ENCODE peak calls at places on chromosomes 5 and 9, in ten cellular contexts. One of them, this sample, is unnamed.

GRCh38 chr5:159133041-159133741 is 33.5 kb upstream of the EBF1 start:
- DNase-seq in HCT116: peak
- DNase-seq in spleen: no peak
- DNase-seq in GM12891: no peak
- DNase-seq in prostate gland: peak
- DNase-seq in sigmoid colon: no peak
- DNase-seq in H1: no peak
- DNase-seq in endothelial cell of umbilical vein: peak
- DNase-seq in K562: peak
- DNase-seq in GM12892: peak
- DNase-seq in this sample: no peak

GRCh38 chr9:88873635-88874034 is 117.6 kb upstream of the S1PR3 start:
- DNase-seq in HCT116: no peak
- DNase-seq in spleen: no peak
- DNase-seq in GM12891: no peak
- DNase-seq in prostate gland: no peak
- DNase-seq in sigmoid colon: no peak
- DNase-seq in H1: no peak
- DNase-seq in endothelial cell of umbilical vein: no peak
- DNase-seq in K562: no peak
- DNase-seq in GM12892: no peak
- DNase-seq in this sample: no peak

GRCh38 chr5:170113517-170113891 is 7.8 kb downstream of the FOXI1 start:
- DNase-seq in HCT116: no peak
- DNase-seq in spleen: no peak
- DNase-seq in GM12891: no peak
- DNase-seq in prostate gland: no peak
- DNase-seq in sigmoid colon: no peak
- DNase-seq in H1: no peak
- DNase-seq in endothelial cell of umbilical vein: no peak
- DNase-seq in K562: no peak
- DNase-seq in GM12892: no peak
- DNase-seq in this sample: no peak

GRCh38 chr5:124310453-124310852 is 436.0 kb downstream of the ZNF608 start:
- DNase-seq in HCT116: no peak
- DNase-seq in spleen: no peak
- DNase-seq in GM12891: no peak
- DNase-seq in prostate gland: peak
- DNase-seq in sigmoid colon: no peak
- DNase-seq in H1: no peak
- DNase-seq in endothelial cell of umbilical vein: no peak
- DNase-seq in K562: no peak
- DNase-seq in GM12892: no peak
- DNase-seq in this sample: no peak

GRCh38 chr5:88269222-88269771 is 652 bp upstream of the TMEM161B start:
- DNase-seq in HCT116: no peak
- DNase-seq in spleen: peak
- DNase-seq in GM12891: no peak
- DNase-seq in prostate gland: peak
- DNase-seq in sigmoid colon: no peak
- DNase-seq in H1: no peak
- DNase-seq in endothelial cell of umbilical vein: peak
- DNase-seq in K562: no peak
- DNase-seq in GM12892: no peak
- DNase-seq in this sample: no peak

GRCh38 chr5:130110333-130110732 is 206.1 kb downstream of the CHSY3 start:
- DNase-seq in HCT116: no peak
- DNase-seq in spleen: no peak
- DNase-seq in GM12891: no peak
- DNase-seq in prostate gland: no peak
- DNase-seq in sigmoid colon: no peak
- DNase-seq in H1: no peak
- DNase-seq in endothelial cell of umbilical vein: no peak
- DNase-seq in K562: no peak
- DNase-seq in GM12892: no peak
- DNase-seq in this sample: no peak

GRCh38 chr9:83538172-83538889 is at the start of gene FRMD3:
- DNase-seq in HCT116: peak
- DNase-seq in spleen: peak
- DNase-seq in GM12891: peak
- DNase-seq in prostate gland: peak
- DNase-seq in sigmoid colon: peak
- DNase-seq in H1: peak
- DNase-seq in endothelial cell of umbilical vein: peak
- DNase-seq in K562: no peak
- DNase-seq in GM12892: peak
- DNase-seq in this sample: peak

GRCh38 chr5:9624196-9624947 is 5.8 kb downstream of the TAS2R1 start:
- DNase-seq in HCT116: no peak
- DNase-seq in spleen: no peak
- DNase-seq in GM12891: no peak
- DNase-seq in prostate gland: no peak
- DNase-seq in sigmoid colon: no peak
- DNase-seq in H1: no peak
- DNase-seq in endothelial cell of umbilical vein: no peak
- DNase-seq in K562: no peak
- DNase-seq in GM12892: no peak
- DNase-seq in this sample: no peak

DNA sequence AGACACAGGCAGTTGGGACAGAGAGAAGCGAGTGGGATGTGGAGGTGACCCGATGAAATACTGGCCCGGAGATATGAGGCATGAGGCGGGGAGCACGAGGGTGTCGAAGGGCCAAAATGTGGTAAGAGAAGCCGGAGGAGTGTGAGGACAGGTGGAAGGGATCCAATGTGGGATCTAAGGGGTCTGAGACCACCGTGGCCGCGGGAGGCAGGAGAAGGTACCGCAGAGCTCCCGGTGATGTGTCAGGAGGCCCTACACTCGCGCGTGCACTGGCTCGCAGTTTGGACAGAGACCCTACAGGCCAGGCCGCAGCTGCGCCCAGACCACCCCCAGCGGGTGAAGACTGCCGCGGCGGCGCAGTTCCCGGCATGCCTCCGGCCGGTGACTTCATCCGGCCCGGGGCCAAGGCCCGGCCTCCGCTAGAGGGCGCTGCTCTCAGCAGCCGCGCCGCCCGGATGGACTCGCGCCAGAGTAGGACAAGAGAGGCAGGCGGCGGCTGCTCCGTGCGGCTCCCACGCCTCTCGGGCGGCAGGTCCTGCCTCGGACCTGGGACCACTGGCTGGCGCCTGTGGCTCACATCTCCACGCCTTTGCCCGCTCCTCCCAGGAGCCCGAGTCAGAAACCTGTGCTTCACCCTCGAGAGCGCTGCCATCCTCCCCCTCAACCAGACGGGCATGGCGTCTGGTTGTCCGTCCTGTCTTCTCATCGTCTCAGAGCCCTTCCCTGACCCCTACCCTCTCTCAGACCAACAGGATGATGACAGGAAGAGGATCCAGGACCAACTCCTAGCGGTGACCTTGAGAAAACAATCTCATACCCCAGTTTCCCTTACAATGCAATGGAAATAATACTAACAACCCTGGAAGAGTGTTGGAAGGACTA is 35.4 kb upstream of the STING1 start:
- DNase-seq in HCT116: peak
- DNase-seq in spleen: peak
- DNase-seq in GM12891: peak
- DNase-seq in prostate gland: peak
- DNase-seq in sigmoid colon: peak
- DNase-seq in H1: peak
- DNase-seq in endothelial cell of umbilical vein: peak
- DNase-seq in K562: peak
- DNase-seq in GM12892: peak
- DNase-seq in this sample: peak
- TF ChIP-seq POLR2A in HCT116: peak
- TF ChIP-seq POLR2A in spleen: peak
- TF ChIP-seq POLR2A in GM12891: peak
- TF ChIP-seq POLR2A in prostate gland: peak
- TF ChIP-seq POLR2A in sigmoid colon: no peak
- TF ChIP-seq POLR2A in H1: no peak
- TF ChIP-seq POLR2A in endothelial cell of umbilical vein: peak
- TF ChIP-seq POLR2A in K562: peak
- TF ChIP-seq POLR2A in GM12892: peak
- TF ChIP-seq POLR2A in this sample: no peak

DNA sequence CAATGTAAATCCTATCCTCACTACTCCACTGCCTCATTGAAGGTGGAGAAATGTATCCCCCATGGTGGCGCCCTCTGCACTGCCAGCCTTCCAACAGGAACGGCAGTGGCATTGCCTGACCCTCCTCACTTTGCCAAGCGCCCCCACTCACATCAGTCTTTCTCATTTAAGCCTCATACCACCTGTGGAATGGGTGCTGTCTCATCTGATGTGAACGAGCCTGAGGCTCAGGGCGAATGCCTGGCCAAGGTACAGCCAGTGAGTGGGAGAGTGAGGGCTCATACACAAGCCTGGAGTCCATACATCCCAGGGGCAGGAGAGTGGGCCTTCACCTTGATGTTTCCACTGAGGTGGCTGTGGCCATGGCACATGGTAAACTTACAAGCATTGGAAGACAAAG is 10.3 kb downstream of the F2RL2 start:
- DNase-seq in HCT116: no peak
- DNase-seq in spleen: no peak
- DNase-seq in GM12891: no peak
- DNase-seq in prostate gland: no peak
- DNase-seq in sigmoid colon: no peak
- DNase-seq in H1: no peak
- DNase-seq in endothelial cell of umbilical vein: no peak
- DNase-seq in K562: no peak
- DNase-seq in GM12892: no peak
- DNase-seq in this sample: no peak
- TF ChIP-seq POLR2AphosphoS5 in HCT116: no peak
- TF ChIP-seq POLR2AphosphoS5 in spleen: no peak
- TF ChIP-seq POLR2AphosphoS5 in GM12891: no peak
- TF ChIP-seq POLR2AphosphoS5 in prostate gland: no peak
- TF ChIP-seq POLR2AphosphoS5 in sigmoid colon: no peak
- TF ChIP-seq POLR2AphosphoS5 in H1: no peak
- TF ChIP-seq POLR2AphosphoS5 in endothelial cell of umbilical vein: no peak
- TF ChIP-seq POLR2AphosphoS5 in K562: no peak
- TF ChIP-seq POLR2AphosphoS5 in GM12892: no peak
- TF ChIP-seq POLR2AphosphoS5 in this sample: no peak

DNA sequence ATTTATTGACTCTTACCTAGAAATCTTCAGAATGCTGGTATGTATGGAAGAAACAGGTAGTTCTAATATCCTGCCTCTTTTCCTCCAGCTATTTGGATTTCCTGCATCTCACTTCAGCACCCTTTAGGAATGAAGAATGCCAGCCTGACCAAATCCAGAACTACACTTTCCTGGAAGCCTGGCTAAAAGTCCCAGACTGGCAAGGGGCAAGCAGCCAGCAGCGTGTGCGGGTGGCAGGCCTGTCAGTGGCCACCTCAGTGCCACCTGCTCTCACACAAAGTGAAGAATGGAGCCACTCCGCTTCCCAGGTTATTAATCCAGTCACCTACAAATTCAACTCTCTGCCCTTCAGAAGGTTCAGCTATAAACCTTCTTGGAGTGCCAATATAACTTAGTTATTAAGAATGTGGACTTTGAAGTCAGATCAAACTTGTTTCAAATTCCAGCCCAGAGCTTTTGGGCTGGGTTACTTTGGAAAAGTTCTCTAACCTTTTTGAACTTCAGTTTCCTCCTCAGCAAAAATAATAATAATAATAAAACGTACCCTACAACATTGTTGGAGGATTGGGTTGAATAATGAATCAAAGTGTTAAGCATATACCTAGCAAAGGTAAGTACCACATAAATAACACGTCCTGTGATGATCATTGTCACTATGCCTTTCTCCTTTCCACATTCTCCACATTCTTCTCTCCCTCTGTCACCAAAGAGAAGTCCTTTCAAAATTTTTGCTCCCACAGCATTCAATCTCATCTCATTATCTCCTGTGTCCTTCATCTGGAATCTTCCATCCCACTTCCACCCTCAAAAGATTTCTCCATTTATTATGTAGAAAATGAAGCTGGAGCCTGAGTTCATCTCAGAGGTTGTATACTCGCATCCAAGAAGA is 6.9 kb upstream of the ALDOB start:
- DNase-seq in HCT116: no peak
- DNase-seq in spleen: no peak
- DNase-seq in GM12891: no peak
- DNase-seq in prostate gland: no peak
- DNase-seq in sigmoid colon: no peak
- DNase-seq in H1: no peak
- DNase-seq in endothelial cell of umbilical vein: no peak
- DNase-seq in K562: no peak
- DNase-seq in GM12892: no peak
- DNase-seq in this sample: peak
- TF ChIP-seq POLR2A in HCT116: no peak
- TF ChIP-seq POLR2A in spleen: no peak
- TF ChIP-seq POLR2A in GM12891: no peak
- TF ChIP-seq POLR2A in prostate gland: no peak
- TF ChIP-seq POLR2A in sigmoid colon: no peak
- TF ChIP-seq POLR2A in H1: no peak
- TF ChIP-seq POLR2A in endothelial cell of umbilical vein: no peak
- TF ChIP-seq POLR2A in K562: no peak
- TF ChIP-seq POLR2A in GM12892: no peak
- TF ChIP-seq POLR2A in this sample: no peak

GRCh38 chr5:139638736-139639618 is 9.2 kb upstream of the CXXC5 start:
- DNase-seq in HCT116: no peak
- DNase-seq in spleen: peak
- DNase-seq in GM12891: no peak
- DNase-seq in prostate gland: no peak
- DNase-seq in sigmoid colon: peak
- DNase-seq in H1: peak
- DNase-seq in endothelial cell of umbilical vein: no peak
- DNase-seq in K562: no peak
- DNase-seq in GM12892: no peak
- DNase-seq in this sample: peak

GRCh38 chr5:139638090-139638735 is 9.9 kb upstream of the CXXC5 start:
- DNase-seq in HCT116: no peak
- DNase-seq in spleen: peak
- DNase-seq in GM12891: no peak
- DNase-seq in prostate gland: peak
- DNase-seq in sigmoid colon: peak
- DNase-seq in H1: peak
- DNase-seq in endothelial cell of umbilical vein: peak
- DNase-seq in K562: peak
- DNase-seq in GM12892: no peak
- DNase-seq in this sample: peak

GRCh38 chr5:139636975-139637408 is 11.2 kb upstream of the CXXC5 start:
- DNase-seq in HCT116: no peak
- DNase-seq in spleen: no peak
- DNase-seq in GM12891: no peak
- DNase-seq in prostate gland: no peak
- DNase-seq in sigmoid colon: no peak
- DNase-seq in H1: no peak
- DNase-seq in endothelial cell of umbilical vein: no peak
- DNase-seq in K562: no peak
- DNase-seq in GM12892: no peak
- DNase-seq in this sample: no peak

GRCh38 chr5:139636207-139636792 is 11.8 kb upstream of the CXXC5 start:
- DNase-seq in HCT116: no peak
- DNase-seq in spleen: peak
- DNase-seq in GM12891: peak
- DNase-seq in prostate gland: no peak
- DNase-seq in sigmoid colon: no peak
- DNase-seq in H1: peak
- DNase-seq in endothelial cell of umbilical vein: no peak
- DNase-seq in K562: peak
- DNase-seq in GM12892: peak
- DNase-seq in this sample: peak

DNA sequence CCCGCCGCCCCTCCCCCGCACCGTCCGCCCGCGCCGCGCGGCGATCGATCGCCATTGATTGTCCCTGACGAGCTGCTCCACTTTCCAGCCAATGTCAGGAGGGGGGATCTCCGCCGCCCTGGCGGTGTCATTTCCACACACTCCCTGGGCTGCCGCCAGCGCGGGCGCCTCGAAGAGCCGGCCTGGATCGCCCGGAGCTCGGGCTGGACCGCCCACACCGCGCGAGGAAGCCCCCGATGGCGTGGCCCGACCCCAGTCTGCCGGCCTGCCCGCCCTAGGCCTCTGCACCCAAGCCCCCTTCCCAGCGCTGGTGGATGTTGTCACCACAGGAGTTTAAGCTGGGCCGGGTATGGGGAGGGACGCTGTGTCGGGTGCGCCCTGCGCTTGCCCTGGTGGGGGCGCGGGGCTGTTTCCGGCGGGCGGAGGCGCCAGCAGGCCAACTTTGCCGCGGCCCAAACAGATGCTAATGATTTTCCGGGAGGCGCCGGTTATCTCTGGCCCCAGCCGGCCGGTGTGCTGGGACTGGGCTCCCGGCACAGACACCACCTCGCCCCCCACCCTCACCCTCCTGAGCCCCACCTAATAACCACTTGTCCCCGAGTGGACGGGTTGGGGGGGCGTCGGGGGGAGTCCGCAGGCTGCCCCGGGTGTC is 10.6 kb upstream of the CXXC5 start:
- DNase-seq in HCT116: no peak
- DNase-seq in spleen: peak
- DNase-seq in GM12891: peak
- DNase-seq in prostate gland: peak
- DNase-seq in sigmoid colon: peak
- DNase-seq in H1: peak
- DNase-seq in endothelial cell of umbilical vein: peak
- DNase-seq in K562: peak
- DNase-seq in GM12892: peak
- DNase-seq in this sample: peak
- TF ChIP-seq POLR2AphosphoS5 in HCT116: peak
- TF ChIP-seq POLR2AphosphoS5 in spleen: peak
- TF ChIP-seq POLR2AphosphoS5 in GM12891: no peak
- TF ChIP-seq POLR2AphosphoS5 in prostate gland: peak
- TF ChIP-seq POLR2AphosphoS5 in sigmoid colon: peak
- TF ChIP-seq POLR2AphosphoS5 in H1: no peak
- TF ChIP-seq POLR2AphosphoS5 in endothelial cell of umbilical vein: peak
- TF ChIP-seq POLR2AphosphoS5 in K562: peak
- TF ChIP-seq POLR2AphosphoS5 in GM12892: no peak
- TF ChIP-seq POLR2AphosphoS5 in this sample: peak